ENCODE peak calls at places on chromosomes 5 and 9, in seven cellular contexts. S is CD4-positive, CD25-positive, alpha-beta regulatory T cell; Y is gastrocnemius medialis; V is mesenchymal stem cell; B is mesendoderm; H is Panc1; Z is CD8-positive, alpha-beta memory T cell. G is an unnamed sample. For H3K4me1, the result is how much of the 10 kb centered on the place peaks cover.

GRCh38 chr5:147483197-147483790 is 26.6 kb downstream of the DPYSL3 start:
- DNase-seq in S (no peak), Y (no peak), V (no peak), B (no peak), H (no peak), Z (no peak), G (no peak)

GRCh38 chr5:136209346-136209910 is 16.5 kb upstream of the SMIM32 start:
- DNase-seq in S (no peak), Y (no peak), V (no peak), B (no peak), H (no peak), Z (no peak), G (no peak)

GRCh38 chr5:172436078-172436873 is 18.0 kb downstream of the SH3PXD2B start:
- DNase-seq in S (no peak), Y (no peak), V (no peak), B (no peak), H (no peak), Z (no peak), G (no peak)

GRCh38 chr9:134738869-134739659 is 97.5 kb downstream of the COL5A1 start:
- DNase-seq in S (no peak), Y (peak), V (peak), B (peak), H (no peak), Z (peak), G (no peak)

GRCh38 chr9:133597316-133597957 is 11.8 kb downstream of the FAM163B start:
- DNase-seq in S (no peak), Y (no peak), V (no peak), B (peak), H (no peak), Z (no peak), G (no peak)

GRCh38 chr5:113404269-113404668 is 30.5 kb downstream of the TSSK1B start:
- DNase-seq in S (no peak), Y (no peak), V (no peak), B (no peak), H (no peak), Z (no peak), G (no peak)

GRCh38 chr5:99033014-99033931 is 104.5 kb upstream of the CHD1 start:
- DNase-seq in S (no peak), Y (no peak), V (peak), B (no peak), H (no peak), Z (peak), G (no peak)

GRCh38 chr5:88677943-88678779 is 204.8 kb downstream of the MEF2C start:
- DNase-seq in S (no peak), Y (no peak), V (no peak), B (no peak), H (no peak), Z (no peak), G (peak)

GRCh38 chr9:116168231-116168630 is 14.6 kb downstream of the PAPPA start:
- DNase-seq in S (no peak), Y (no peak), V (peak), B (no peak), H (no peak), Z (no peak), G (no peak)

GRCh38 chr5:484556-484955 is 39.7 kb downstream of the SLC9A3 start:
- DNase-seq in S (no peak), Y (no peak), V (no peak), B (no peak), H (no peak), Z (no peak), G (no peak)

GRCh38 chr5:123855630-123856029 is 343.7 kb downstream of the CSNK1G3 start:
- DNase-seq in S (no peak), Y (no peak), V (no peak), B (no peak), H (no peak), Z (no peak), G (no peak)

GRCh38 chr5:1298723-1299510 is 4.0 kb upstream of the TERT start:
- DNase-seq in S (no peak), Y (no peak), V (no peak), B (no peak), H (no peak), Z (no peak), G (no peak)

GRCh38 chr9:117028103-117028858 is 341.2 kb downstream of the TRIM32 start:
- DNase-seq in S (no peak), Y (no peak), V (no peak), B (peak), H (no peak), Z (no peak), G (no peak)

GRCh38 chr5:153159611-153160010 is 330.9 kb upstream of the GRIA1 start:
- DNase-seq in S (no peak), Y (no peak), V (peak), B (no peak), H (no peak), Z (no peak), G (no peak)

GRCh38 chr5:175691761-175692160 is 33.9 kb downstream of the HRH2 start:
- DNase-seq in S (no peak), Y (no peak), V (no peak), B (no peak), H (no peak), Z (no peak), G (no peak)

GRCh38 chr5:132386644-132387286 is 17.3 kb downstream of the SLC22A5 start:
- DNase-seq in S (peak), Y (peak), V (peak), B (peak), H (no peak), Z (peak), G (peak)

GRCh38 chr5:124702442-124703024 is 43.9 kb downstream of the ZNF608 start:
- DNase-seq in S (no peak), Y (no peak), V (no peak), B (no peak), H (no peak), Z (no peak), G (no peak)

GRCh38 chr5:52674815-52675545 is 112.7 kb upstream of the ITGA1 start:
- DNase-seq in S (no peak), Y (no peak), V (peak), B (no peak), H (no peak), Z (no peak), G (no peak)

GRCh38 chr9:91790912-91791311 is 159.1 kb downstream of the ROR2 start:
- DNase-seq in S (no peak), Y (no peak), V (peak), B (no peak), H (no peak), Z (no peak), G (no peak)

GRCh38 chr9:128552153-128552743 is at the start of gene SPTAN1:
- DNase-seq in S (peak), Y (peak), V (peak), B (peak), H (peak), Z (peak), G (peak)

GRCh38 chr5:176748073-176748966 is 62.0 kb upstream of the UNC5A start:
- DNase-seq in S (no peak), Y (no peak), V (no peak), B (no peak), H (no peak), Z (no peak), G (no peak)

GRCh38 chr5:176744584-176744965 is 65.8 kb upstream of the UNC5A start:
- DNase-seq in S (no peak), Y (no peak), V (no peak), B (peak), H (no peak), Z (no peak), G (no peak)

GRCh38 chr5:176748967-176749935 is 61.1 kb upstream of the UNC5A start:
- DNase-seq in S (no peak), Y (no peak), V (no peak), B (no peak), H (no peak), Z (no peak), G (no peak)

GRCh38 chr5:176750144-176750543 is 60.2 kb upstream of the UNC5A start:
- DNase-seq in S (no peak), Y (no peak), V (no peak), B (no peak), H (no peak), Z (no peak), G (no peak)

GRCh38 chr5:176747670-176748072 is 62.7 kb upstream of the UNC5A start:
- DNase-seq in S (no peak), Y (no peak), V (no peak), B (no peak), H (no peak), Z (no peak), G (no peak)
- H3K4me1 ChIP-seq in S (under half), Y (under half), V (under half), B (under half), H (under half), Z (under half), G (under half)

GRCh38 chr5:78634634-78635033 is 13.9 kb downstream of the LHFPL2 start:
- DNase-seq in S (no peak), Y (no peak), V (no peak), B (no peak), H (no peak), Z (no peak), G (no peak)

GRCh38 chr5:78637468-78637867 is 11.1 kb downstream of the LHFPL2 start:
- DNase-seq in S (no peak), Y (no peak), V (no peak), B (no peak), H (no peak), Z (no peak), G (no peak)

GRCh38 chr5:78638423-78638822 is 10.1 kb downstream of the LHFPL2 start:
- DNase-seq in S (no peak), Y (peak), V (peak), B (peak), H (peak), Z (no peak), G (peak)

GRCh38 chr5:78638973-78639669 is 9.5 kb downstream of the LHFPL2 start:
- DNase-seq in S (no peak), Y (no peak), V (no peak), B (no peak), H (no peak), Z (no peak), G (no peak)

DNA sequence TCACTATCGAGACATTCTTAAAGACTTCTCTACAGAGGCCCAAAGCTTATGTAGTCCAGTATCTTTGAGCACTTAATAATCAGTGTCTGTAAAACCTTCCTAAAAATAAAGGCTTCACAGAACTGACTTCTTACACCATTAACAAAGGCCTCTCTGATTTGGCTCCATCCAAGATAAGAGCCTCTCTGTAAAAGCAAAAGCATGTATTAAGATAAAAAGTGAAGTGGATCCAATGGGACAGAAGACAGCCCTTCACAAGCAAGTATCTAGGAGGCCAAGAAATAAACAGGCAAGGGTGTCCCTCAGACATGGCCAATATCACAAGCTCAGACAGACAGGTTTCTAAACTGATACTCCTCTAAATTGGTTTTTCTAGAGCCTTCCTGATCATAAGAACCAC is 11.9 kb downstream of the LHFPL2 start:
- DNase-seq in S (no peak), Y (no peak), V (no peak), B (no peak), H (no peak), Z (no peak), G (no peak)
- H3K4me1 ChIP-seq in S (under half), Y (under half), V (under half), B (under half), H (under half), Z (under half), G (under half)

GRCh38 chr5:100855940-100856339 is 47.1 kb downstream of the ST8SIA4 start:
- DNase-seq in S (no peak), Y (no peak), V (no peak), B (no peak), H (no peak), Z (no peak), G (no peak)

GRCh38 chr5:100856462-100856861 is 46.6 kb downstream of the ST8SIA4 start:
- DNase-seq in S (no peak), Y (no peak), V (no peak), B (no peak), H (no peak), Z (no peak), G (no peak)

GRCh38 chr5:100860407-100860806 is 42.7 kb downstream of the ST8SIA4 start:
- DNase-seq in S (no peak), Y (no peak), V (no peak), B (no peak), H (no peak), Z (no peak), G (no peak)

GRCh38 chr5:100861148-100861547 is 41.9 kb downstream of the ST8SIA4 start:
- DNase-seq in S (no peak), Y (no peak), V (no peak), B (no peak), H (no peak), Z (no peak), G (no peak)

GRCh38 chr5:100858987-100859545 is 44.0 kb downstream of the ST8SIA4 start:
- DNase-seq in S (no peak), Y (no peak), V (no peak), B (no peak), H (no peak), Z (no peak), G (no peak)
- H3K4me1 ChIP-seq in S (under half), Y (under half), V (under half), B (under half), H (under half), Z (under half), G (under half)

DNA sequence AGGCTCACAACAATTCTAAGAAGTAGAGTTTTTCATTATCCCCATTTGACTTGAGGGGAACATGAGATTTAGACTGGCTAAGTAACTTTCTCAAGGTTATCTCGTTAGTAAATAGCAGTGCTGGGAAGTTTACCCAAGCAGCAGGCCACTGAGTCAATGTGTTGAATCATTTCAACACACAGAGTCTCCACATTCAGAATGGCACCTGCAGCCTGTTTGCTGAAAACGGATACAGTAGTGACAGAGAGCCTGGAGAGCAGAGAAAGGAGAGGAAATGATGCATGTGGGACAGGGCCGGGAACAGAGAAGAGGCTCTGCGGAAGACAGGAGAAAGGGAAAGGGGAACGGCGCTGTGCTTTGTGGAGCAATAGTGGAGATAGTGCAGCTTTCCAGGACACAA is 33.5 kb upstream of the ZSWIM6 start:
- DNase-seq in S (no peak), Y (no peak), V (peak), B (no peak), H (peak), Z (no peak), G (no peak)
- H3K4me1 ChIP-seq in S (under half), Y (under half), V (under half), B (under half), H (under half), Z (under half), G (under half)

GRCh38 chr5:14267166-14267838 is 124.2 kb downstream of the TRIO start:
- DNase-seq in S (no peak), Y (no peak), V (no peak), B (peak), H (no peak), Z (no peak), G (peak)

GRCh38 chr5:14266686-14267085 is 123.5 kb downstream of the TRIO start:
- DNase-seq in S (no peak), Y (no peak), V (no peak), B (no peak), H (no peak), Z (no peak), G (no peak)

GRCh38 chr5:14266171-14266570 is 123.0 kb downstream of the TRIO start:
- DNase-seq in S (no peak), Y (no peak), V (no peak), B (no peak), H (no peak), Z (no peak), G (no peak)

GRCh38 chr5:14264605-14265316 is 121.6 kb downstream of the TRIO start:
- DNase-seq in S (peak), Y (peak), V (peak), B (peak), H (peak), Z (peak), G (peak)

DNA sequence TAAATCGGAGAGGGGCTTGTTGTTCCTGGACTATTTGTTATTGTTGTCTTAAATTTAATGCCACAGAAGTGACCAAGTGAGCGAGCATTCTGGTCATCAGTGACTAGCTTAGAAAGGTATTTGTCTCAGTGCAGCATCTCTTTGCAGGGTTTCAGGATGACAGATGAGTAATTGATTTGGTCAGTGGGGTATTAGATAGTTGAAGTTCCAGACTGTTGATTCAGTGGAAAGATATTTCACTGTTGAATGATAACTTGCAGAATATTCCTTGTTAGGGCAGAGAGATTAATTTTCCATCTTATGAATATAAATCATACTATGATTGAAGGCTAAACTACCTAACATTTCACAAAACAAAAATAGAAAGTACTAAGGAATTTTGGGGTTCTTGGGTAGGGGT is 122.4 kb downstream of the TRIO start:
- DNase-seq in S (no peak), Y (no peak), V (peak), B (peak), H (peak), Z (no peak), G (no peak)
- H3K4me1 ChIP-seq in S (under half), Y (half or more), V (under half), B (under half), H (half or more), Z (under half), G (half or more)

GRCh38 chr5:180820788-180821321 is 18.2 kb upstream of the MGAT1 start:
- DNase-seq in S (no peak), Y (no peak), V (peak), B (no peak), H (no peak), Z (no peak), G (no peak)
- H3K4me1 ChIP-seq in S (under half), Y (under half), V (under half), B (under half), H (under half), Z (under half), G (half or more)

GRCh38 chr9:33300546-33300945 is 10.2 kb downstream of the NFX1 start:
- DNase-seq in S (no peak), Y (peak), V (no peak), B (no peak), H (no peak), Z (no peak), G (no peak)
- H3K4me1 ChIP-seq in S (under half), Y (under half), V (under half), B (under half), H (under half), Z (under half), G (under half)